ENCODE peak calls at places on chromosome 14, in eight cellular contexts. K is glutamatergic neuron; Y is gastrocnemius medialis; R is CD4-positive, alpha-beta T cell; X is activated T-helper 1 cell treated with anti-CD3 and anti-CD28 coated beads, Interleukin-2, amount 50 U/mL, for 16 hours; G is NCI-H1092 treated with DMSO at 0.1 percent for 48 hours; B is left ventricle myocardium inferior; F is neural progenitor cell. O is an unnamed sample.

GRCh38 chr14:103006106-103006505 is 51.2 kb downstream of the CDC42BPB start:
- DNase-seq in G (no peak), Y (no peak), R (no peak), X (no peak), B (no peak), F (no peak), K (no peak), O (no peak)

GRCh38 chr14:39145266-39145966 is 24.7 kb downstream of the TRAPPC6B start:
- DNase-seq in K (no peak), X (no peak), R (no peak), F (no peak), B (no peak), Y (no peak), G (no peak), O (no peak)

GRCh38 chr14:85529803-85530574 is at the start of gene FLRT2:
- DNase-seq in X (no peak), Y (peak), K (peak), B (peak), R (no peak), F (peak), G (no peak), O (peak)

GRCh38 chr14:50964683-50965390 is 20.6 kb upstream of the PYGL start:
- DNase-seq in Y (no peak), R (no peak), X (no peak), B (no peak), F (no peak), K (no peak), G (no peak), O (no peak)

GRCh38 chr14:84403585-84403984 is 1126.4 kb upstream of the FLRT2 start:
- DNase-seq in G (no peak), Y (no peak), F (peak), R (no peak), B (no peak), K (no peak), X (no peak), O (peak)

GRCh38 chr14:54202288-54202687 is 194.5 kb upstream of the CDKN3 start:
- DNase-seq in F (no peak), R (no peak), B (no peak), Y (no peak), X (no peak), K (no peak), G (no peak), O (no peak)

GRCh38 chr14:38079886-38080285 is 127.8 kb upstream of the SSTR1 start:
- DNase-seq in X (no peak), Y (no peak), F (no peak), R (no peak), K (no peak), G (no peak), B (no peak), O (no peak)

GRCh38 chr14:45649051-45649450 is 396.0 kb upstream of the MIS18BP1 start:
- DNase-seq in R (no peak), F (no peak), X (no peak), Y (no peak), B (no peak), G (no peak), K (no peak), O (no peak)

GRCh38 chr14:62546862-62547474 is 498.3 kb downstream of the KCNH5 start:
- DNase-seq in F (no peak), R (no peak), G (no peak), B (no peak), Y (no peak), X (no peak), K (no peak), O (peak)

GRCh38 chr14:75522919-75523318 is 650 bp downstream of the BATF start:
- DNase-seq in K (no peak), Y (no peak), R (no peak), B (no peak), G (no peak), F (no peak), X (no peak), O (no peak)

GRCh38 chr14:91154851-91155625 is 41.2 kb downstream of the DGLUCY start:
- DNase-seq in R (no peak), B (no peak), F (no peak), X (no peak), Y (peak), G (peak), K (no peak), O (no peak)

GRCh38 chr14:103281496-103282231 is 52.4 kb upstream of the EIF5 start:
- DNase-seq in G (no peak), F (peak), Y (peak), R (no peak), X (no peak), K (peak), B (no peak), O (peak)

GRCh38 chr14:59398841-59399240 is 66.3 kb downstream of the GPR135 start:
- DNase-seq in G (no peak), F (no peak), X (no peak), R (no peak), B (no peak), Y (no peak), K (no peak), O (no peak)

GRCh38 chr14:81169711-81170103 is 51.1 kb downstream of the GTF2A1 start:
- DNase-seq in R (no peak), K (peak), Y (peak), B (peak), X (no peak), F (peak), G (peak), O (peak)

GRCh38 chr14:61326847-61327246 is 5.5 kb downstream of the PRKCH start:
- DNase-seq in K (no peak), Y (peak), X (no peak), B (peak), F (no peak), R (no peak), G (peak), O (peak)

GRCh38 chr14:68469208-68469713 is 323.6 kb downstream of the ZFP36L1 start:
- DNase-seq in X (no peak), K (no peak), B (no peak), Y (no peak), F (no peak), G (no peak), R (no peak), O (no peak)

O was measured in H9.